ENCODE peak calls at places on chromosomes 4 and X, in ten cellular contexts. A is heart right ventricle; Q is activated CD4-positive, CD25-positive, alpha-beta regulatory T cell; E is stimulated activated CD8-positive, alpha-beta memory T cell treated with anti-CD3 and anti-CD28 coated beads, Interleukin-15, amount 100 ng/mL, for 24 hours; Y is GDM1; W is pons; B is brain microvascular endothelial cell; S is ovary; K is AG08395; P is T-helper 2 cell. C is an unnamed sample.

GRCh38 chr4:104897297-104897645 is 249.4 kb upstream of the TET2 start:
- DNase-seq in A (no peak), Q (no peak), E (no peak), Y (no peak), W (no peak), B (no peak), S (no peak), K (no peak), P (no peak), C (no peak)

GRCh38 chr4:5952286-5953002 is 59.6 kb upstream of the CRMP1 start:
- DNase-seq in A (no peak), Q (no peak), E (no peak), Y (no peak), W (no peak), B (no peak), S (no peak), K (no peak), P (no peak), C (no peak)

GRCh38 chr4:101142259-101142658 is 205.1 kb downstream of the PPP3CA start:
- DNase-seq in A (no peak), Q (no peak), E (no peak), Y (no peak), W (no peak), B (no peak), S (no peak), K (no peak), P (no peak), C (no peak)

GRCh38 chr4:17941731-17942130 is 79.8 kb downstream of the LCORL start:
- DNase-seq in A (no peak), Q (no peak), E (no peak), Y (no peak), W (no peak), B (no peak), S (no peak), K (no peak), P (no peak), C (no peak)

GRCh38 chrX:134676440-134676839 is 18.2 kb upstream of the PLAC1 start:
- DNase-seq in A (no peak), Q (no peak), E (no peak), Y (no peak), W (no peak), B (peak), S (no peak), K (peak), P (no peak), C (no peak)

GRCh38 chr4:170978990-170979389 is 834.2 kb upstream of the GALNTL6 start:
- DNase-seq in A (no peak), Q (no peak), E (no peak), Y (no peak), W (no peak), B (no peak), S (peak), K (no peak), P (no peak), C (no peak)

GRCh38 chr4:142473960-142474338 is 372.2 kb downstream of the INPP4B start:
- DNase-seq in A (no peak), Q (no peak), E (no peak), Y (no peak), W (no peak), B (no peak), S (no peak), K (no peak), P (no peak), C (no peak)

GRCh38 chrX:71859637-71860036 is 51.0 kb upstream of the NHSL2 start:
- DNase-seq in A (no peak), Q (peak), E (no peak), Y (peak), W (peak), B (peak), S (no peak), K (peak), P (no peak), C (peak)

GRCh38 chr4:138897818-138898226 is 117.8 kb upstream of the NOCT start:
- DNase-seq in A (no peak), Q (no peak), E (no peak), Y (no peak), W (no peak), B (peak), S (no peak), K (peak), P (no peak), C (no peak)

GRCh38 chr4:164894725-164895124 is 17.7 kb downstream of the APELA start:
- DNase-seq in A (no peak), Q (no peak), E (no peak), Y (no peak), W (no peak), B (no peak), S (no peak), K (no peak), P (no peak), C (no peak)

GRCh38 chr4:112604590-112604989 is 32.1 kb downstream of the ZGRF1 start:
- DNase-seq in A (peak), Q (no peak), E (no peak), Y (peak), W (peak), B (peak), S (peak), K (peak), P (peak), C (peak)

GRCh38 chr4:122700178-122700725 is 32.3 kb upstream of the BBS12 start:
- DNase-seq in A (peak), Q (no peak), E (no peak), Y (no peak), W (no peak), B (peak), S (peak), K (peak), P (no peak), C (no peak)

GRCh38 chr4:67885727-67886126 is 1.9 kb upstream of the TMPRSS11D start:
- DNase-seq in A (no peak), Q (no peak), E (no peak), Y (no peak), W (no peak), B (peak), S (no peak), K (peak), P (no peak), C (no peak)

GRCh38 chr4:30717208-30718020 is 2.8 kb upstream of the PCDH7 start:
- DNase-seq in A (peak), Q (no peak), E (no peak), Y (peak), W (peak), B (peak), S (peak), K (peak), P (no peak), C (peak)

GRCh38 chr4:16715482-16715881 is 183.0 kb downstream of the LDB2 start:
- DNase-seq in A (no peak), Q (no peak), E (no peak), Y (no peak), W (no peak), B (no peak), S (no peak), K (no peak), P (no peak), C (no peak)

GRCh38 chr4:7291372-7292135 is 99.2 kb downstream of the SORCS2 start:
- DNase-seq in A (peak), Q (no peak), E (no peak), Y (no peak), W (peak), B (peak), S (peak), K (peak), P (no peak), C (no peak)

GRCh38 chr4:147103403-147103946 is 157.8 kb upstream of the TTC29 start:
- DNase-seq in A (peak), Q (no peak), E (no peak), Y (no peak), W (peak), B (peak), S (peak), K (peak), P (no peak), C (no peak)

GRCh38 chrX:11239230-11239629 is 54.0 kb upstream of the AMELX start:
- DNase-seq in A (no peak), Q (no peak), E (no peak), Y (no peak), W (no peak), B (peak), S (no peak), K (peak), P (no peak), C (no peak)